ENCODE peak calls at places on chromosomes 16 and 17, in five cellular contexts. U, R, D, S and N are unnamed samples.

GRCh38 chr16:83574388-83574787 is 233.4 kb upstream of the HSBP1 start:
- DNase-seq in S (peak), D (peak), R (no peak), U (no peak), N (no peak)

GRCh38 chr16:11016993-11017392 is 72.6 kb downstream of the CLEC16A start:
- DNase-seq in D (no peak), R (no peak), U (no peak), S (peak), N (peak)

GRCh38 chr17:40035162-40035559 is 19.0 kb downstream of the MED24 start:
- DNase-seq in S (no peak), U (no peak), D (no peak), R (no peak), N (no peak)

GRCh38 chr17:43591750-43592562 is 45.8 kb upstream of the ETV4 start:
- DNase-seq in U (no peak), S (peak), D (peak), R (no peak), N (no peak)

GRCh38 chr16:14121135-14121534 is 50.0 kb downstream of the MRTFB start:
- DNase-seq in D (no peak), R (no peak), U (no peak), S (no peak), N (no peak)

GRCh38 chr17:82120148-82120547 is 22.1 kb upstream of the FASN start:
- DNase-seq in D (no peak), R (peak), U (no peak), S (no peak), N (no peak)

GRCh38 chr17:43356999-43357398 is 41.8 kb upstream of the ARL4D start:
- DNase-seq in D (peak), U (no peak), S (peak), R (no peak), N (no peak)

GRCh38 chr16:49590166-49590871 is 216.7 kb downstream of the C16orf78 start:
- DNase-seq in U (no peak), R (no peak), D (no peak), S (no peak), N (no peak)

GRCh38 chr17:72715906-72716572 is 376.4 kb downstream of the SLC39A11 start:
- DNase-seq in U (no peak), S (peak), R (no peak), D (peak), N (peak)

GRCh38 chr17:15377200-15377599 is 35.8 kb upstream of the TEKT3 start:
- DNase-seq in S (peak), U (no peak), R (no peak), D (peak), N (no peak)

GRCh38 chr17:14506364-14506763 is 205.5 kb downstream of the HS3ST3B1 start:
- DNase-seq in R (no peak), D (no peak), S (peak), U (no peak), N (no peak)

GRCh38 chr17:31008374-31009035 is 37.7 kb downstream of the RNF135 start:
- DNase-seq in D (peak), S (no peak), R (peak), U (peak), N (peak)

GRCh38 chr16:85865-86264 is 7.8 kb downstream of the MPG start:
- DNase-seq in S (no peak), R (no peak), D (no peak), U (no peak), N (no peak)

GRCh38 chr17:31680126-31680525 is 178.9 kb downstream of the COPRS start:
- DNase-seq in D (no peak), R (no peak), S (no peak), U (no peak), N (no peak)

GRCh38 chr17:51813784-51814174 is 344.7 kb downstream of the CA10 start:
- DNase-seq in U (no peak), S (no peak), R (no peak), D (no peak), N (no peak)